ENCODE peak calls at places on chromosomes 2 and 18, in seven cellular contexts. A is occipital lobe, L is NCI-H1436, M is mesothelial cell of epicardium, E is SW480, T is Ammon's horn, G is T-cell. S is an unnamed sample.

GRCh38 chr2:135985826-135986393 is 484 bp upstream of the DARS1 start:
- DNase-seq in A (no peak), L (peak), M (no peak), E (no peak), T (peak), G (peak), S (no peak)

GRCh38 chr2:26182887-26183630 is 10.2 kb downstream of the GAREM2 start:
- DNase-seq in A (no peak), L (no peak), M (no peak), E (no peak), T (no peak), G (no peak), S (no peak)

GRCh38 chr18:61888622-61889021 is 4.2 kb downstream of the RNF152 start:
- DNase-seq in A (no peak), L (no peak), M (no peak), E (no peak), T (no peak), G (no peak), S (no peak)

GRCh38 chr2:222038086-222038802 is 260.6 kb downstream of the PAX3 start:
- DNase-seq in A (no peak), L (no peak), M (no peak), E (peak), T (no peak), G (no peak), S (no peak)

GRCh38 chr2:126895336-126895735 is 3.4 kb upstream of the TEX51 start:
- DNase-seq in A (no peak), L (no peak), M (no peak), E (no peak), T (no peak), G (no peak), S (no peak)

GRCh38 chr2:20576598-20577115 is 74.2 kb downstream of the HS1BP3 start:
- DNase-seq in A (no peak), L (no peak), M (no peak), E (no peak), T (no peak), G (peak), S (no peak)

GRCh38 chr18:43780782-43781340 is 503.6 kb upstream of the SYT4 start:
- DNase-seq in A (no peak), L (no peak), M (no peak), E (no peak), T (no peak), G (no peak), S (no peak)

GRCh38 chr2:150062416-150062815 is 425.1 kb downstream of the RND3 start:
- DNase-seq in A (no peak), L (no peak), M (no peak), E (no peak), T (no peak), G (no peak), S (no peak)

GRCh38 chr18:78393463-78393862 is 586.2 kb upstream of the SALL3 start:
- DNase-seq in A (no peak), L (no peak), M (no peak), E (no peak), T (no peak), G (no peak), S (no peak)